ENCODE peak calls at places on chromosome 14, in nine cellular contexts. P is NCI-H748 treated with DMSO at 0.1 percent for 48 hours; W is stomach; X is ureter; B is left ventricle myocardium superior; U is activated CD4-positive, alpha-beta T cell treated with anti-CD3 and anti-CD28 coated beads, Interleukin-2, amount 50 U/mL, for 48 hours; N is endothelial cell; M is NCI-H345; A is NCI-H2081. H is an unnamed sample.
A peak's percentile ranks its signal among the peaks of the same experiment; 100 is the strongest.

GRCh38 chr14:93965287-93965821 is 11.0 kb downstream of the ASB2 start:
- DNase-seq in P (no peak), W (no peak), X (no peak), B (no peak), U (no peak), N (no peak), M (no peak), A (no peak), H (no peak)

GRCh38 chr14:103867523-103867953 is 20.2 kb upstream of the PPP1R13B start:
- DNase-seq in P (no peak), W (peak; percentile 90), X (peak; percentile 78), B (peak; percentile 84), U (no peak), N (no peak), M (peak; percentile 16), A (peak; percentile 52), H (no peak)

GRCh38 chr14:33692762-33693161 is 258.1 kb downstream of the EGLN3 start:
- DNase-seq in P (no peak), W (no peak), X (no peak), B (no peak), U (no peak), N (no peak), M (no peak), A (no peak), H (no peak)

GRCh38 chr14:55383039-55383438 is 28.6 kb downstream of the ATG14 start:
- DNase-seq in P (no peak), W (no peak), X (no peak), B (peak; percentile 38), U (no peak), N (no peak), M (no peak), A (no peak), H (no peak)

GRCh38 chr14:64654072-64654899 is 49.9 kb upstream of the PLEKHG3 start:
- DNase-seq in P (peak; percentile 41), W (no peak), X (no peak), B (no peak), U (no peak), N (no peak), M (no peak), A (peak; percentile 18), H (no peak)

GRCh38 chr14:105398726-105399440 is 545 bp downstream of the TEX22 start:
- DNase-seq in P (peak; percentile 71), W (no peak), X (no peak), B (no peak), U (peak; percentile 49), N (peak; percentile 65), M (peak; percentile 61), A (peak; percentile 78), H (no peak)

GRCh38 chr14:56491299-56492285 is 88.0 kb upstream of the TMEM260 start:
- DNase-seq in P (peak; percentile 75), W (no peak), X (no peak), B (no peak), U (peak; percentile 27), N (peak; percentile 69), M (peak; percentile 64), A (peak; percentile 80), H (peak; percentile 89)

GRCh38 chr14:73879027-73879426 is 7.6 kb upstream of the ZNF410 start:
- DNase-seq in P (no peak), W (no peak), X (no peak), B (no peak), U (no peak), N (no peak), M (no peak), A (no peak), H (no peak)

GRCh38 chr14:104866451-104867370 is 1.6 kb downstream of the CEP170B start:
- DNase-seq in P (no peak), W (no peak), X (no peak), B (no peak), U (no peak), N (no peak), M (no peak), A (no peak), H (no peak)

GRCh38 chr14:103765526-103765925 is 49.9 kb downstream of the ZFYVE21 start:
- DNase-seq in P (no peak), W (no peak), X (peak; percentile 0), B (no peak), U (no peak), N (peak; percentile 45), M (no peak), A (no peak), H (no peak)

GRCh38 chr14:95481391-95482022 is 34.9 kb downstream of the SYNE3 start:
- DNase-seq in P (no peak), W (no peak), X (no peak), B (no peak), U (no peak), N (no peak), M (peak; percentile 48), A (no peak), H (no peak)

GRCh38 chr14:44403194-44403593 is 103.9 kb downstream of the FSCB start:
- DNase-seq in P (no peak), W (no peak), X (no peak), B (no peak), U (no peak), N (no peak), M (peak; percentile 16), A (no peak), H (no peak)

GRCh38 chr14:75441731-75442130 is 13.9 kb downstream of the JDP2 start:
- DNase-seq in P (no peak), W (no peak), X (no peak), B (no peak), U (no peak), N (no peak), M (no peak), A (no peak), H (no peak)

GRCh38 chr14:102878970-102879460 is 43.4 kb upstream of the AMN start:
- DNase-seq in P (no peak), W (no peak), X (no peak), B (no peak), U (no peak), N (no peak), M (no peak), A (no peak), H (no peak)

GRCh38 chr14:100522616-100523021 is 64.6 kb downstream of the BEGAIN start:
- DNase-seq in P (no peak), W (no peak), X (peak; percentile 20), B (peak; percentile 27), U (no peak), N (no peak), M (peak; percentile 82), A (peak; percentile 45), H (no peak)

GRCh38 chr14:106490442-106490841 is 964.1 kb downstream of the TMEM121 start:
- DNase-seq in P (no peak), W (no peak), X (no peak), B (no peak), U (no peak), N (no peak), M (no peak), A (no peak), H (no peak)